ENCODE peak calls at places on chromosome 22, in eight cellular contexts. T is brain microvascular endothelial cell, S is fibroblast of lung, K is fibroblast of mammary gland, V is choroid plexus epithelial cell, J is lower lobe of right lung, G is cardiac muscle cell, Q is uterus. W is an unnamed sample.

GRCh38 chr22:35835267-35835997 is 117.8 kb downstream of the APOL5 start:
- DNase-seq in V (peak; percentile 59), G (no peak), T (no peak), K (peak; percentile 79), S (no peak), J (no peak), Q (no peak), W (no peak)

GRCh38 chr22:23180893-23181762 is 819 bp downstream of the BCR start:
- DNase-seq in K (no peak), Q (no peak), S (no peak), T (no peak), G (no peak), V (no peak), J (peak; percentile 68), W (no peak)

GRCh38 chr22:45726081-45726480 is 54.4 kb downstream of the ATXN10 start:
- DNase-seq in T (no peak), S (no peak), J (no peak), G (no peak), K (no peak), V (no peak), Q (no peak), W (no peak)

GRCh38 chr22:24189249-24190158 is 8.2 kb downstream of the SUSD2 start:
- DNase-seq in J (peak; percentile 92), K (peak; percentile 67), V (peak; percentile 72), G (peak; percentile 81), T (peak; percentile 37), Q (peak; percentile 75), S (peak; percentile 60), W (peak; percentile 82)

GRCh38 chr22:41687901-41688364 is 734 bp downstream of the SNU13 start:
- DNase-seq in G (peak; percentile 36), T (no peak), V (peak; percentile 40), Q (no peak), K (peak; percentile 21), S (peak; percentile 24), J (peak; percentile 55), W (no peak)

GRCh38 chr22:49601614-49602321 is 225.9 kb downstream of the BRD1 start:
- DNase-seq in S (no peak), V (no peak), T (no peak), Q (no peak), J (peak; percentile 38), K (no peak), G (no peak), W (no peak)

GRCh38 chr22:46936378-46936916 is 174.0 kb downstream of the TBC1D22A start:
- DNase-seq in S (peak; percentile 14), Q (no peak), K (no peak), J (no peak), V (no peak), T (no peak), G (no peak), W (no peak)

GRCh38 chr22:32735516-32735915 is 66.0 kb upstream of the TIMP3 start:
- DNase-seq in V (no peak), S (no peak), G (no peak), K (no peak), Q (no peak), T (no peak), J (no peak), W (no peak)

GRCh38 chr22:21780259-21780658 is 44.7 kb upstream of the YPEL1 start:
- DNase-seq in S (no peak), Q (no peak), K (no peak), G (no peak), J (no peak), T (no peak), V (no peak), W (no peak)

DNA sequence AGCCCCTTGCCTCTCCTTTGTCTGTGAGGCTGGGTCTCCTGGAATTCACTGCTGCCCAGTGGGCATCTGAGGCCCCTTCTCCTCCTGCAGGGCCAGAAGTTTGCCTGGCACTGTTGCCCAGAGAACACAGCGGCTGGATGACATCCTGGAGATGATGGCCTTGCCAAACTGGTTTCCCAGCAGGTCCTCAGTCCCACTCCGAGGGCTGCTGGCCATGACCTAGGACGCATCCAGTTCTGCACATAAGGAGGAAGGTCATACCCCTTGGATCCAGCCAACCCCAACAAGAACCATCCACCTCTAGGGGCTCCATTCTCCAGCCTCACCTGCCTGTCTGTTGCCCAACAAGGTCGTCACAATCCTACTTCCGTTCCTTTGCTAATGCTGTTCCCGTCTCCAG is 3.4 kb upstream of the SMTN start:
- DNase-seq in Q (no peak), S (no peak), K (no peak), J (no peak), V (no peak), G (no peak), T (no peak), W (no peak)
- H3K4me3 ChIP-seq in Q (no peak overlapping the region), S (no peak overlapping the region), K (no peak overlapping the region), J (no peak overlapping the region), V (no peak overlapping the region), G (no peak overlapping the region), T (no peak overlapping the region), W (no peak overlapping the region)

GRCh38 chr22:37426532-37427127 is 649 bp downstream of the ELFN2 start:
- DNase-seq in G (no peak), S (no peak), K (no peak), Q (no peak), J (no peak), T (no peak), V (peak; percentile 18), W (no peak)

GRCh38 chr22:37425800-37426531 is 1.3 kb downstream of the ELFN2 start:
- DNase-seq in V (peak; percentile 48), S (peak; percentile 31), G (no peak), K (no peak), J (no peak), Q (no peak), T (no peak), W (no peak)

GRCh38 chr22:37428649-37429586 is 1.6 kb upstream of the ELFN2 start:
- DNase-seq in V (peak; percentile 59), J (no peak), T (no peak), G (peak; percentile 62), Q (no peak), K (peak; percentile 56), S (peak; percentile 53), W (no peak)

GRCh38 chr22:37427711-37428635 is 694 bp upstream of the ELFN2 start:
- DNase-seq in G (no peak), S (no peak), J (no peak), K (no peak), V (no peak), Q (no peak), T (no peak), W (no peak)

GRCh38 chr22:37427128-37427710 is at the start of gene ELFN2:
- DNase-seq in G (peak; percentile 54), K (no peak), V (no peak), T (no peak), Q (no peak), S (peak; percentile 12), J (no peak), W (no peak)
- H3K4me3 ChIP-seq in G (peak within 1 kb of the TSS; percentile 62), K (peak within 1 kb of the TSS; percentile 48), V (peak within 1 kb of the TSS; percentile 61), T (peak within 1 kb of the TSS; percentile 58), Q (no peak within 1 kb of the TSS), S (no peak within 1 kb of the TSS), J (peak within 1 kb of the TSS; percentile 50), W (peak within 1 kb of the TSS; percentile 46)

GRCh38 chr22:39906207-39906606 is 5.3 kb downstream of the GRAP2 start:
- DNase-seq in K (no peak), T (no peak), S (no peak), Q (no peak), J (no peak), V (no peak), G (no peak), W (no peak)

GRCh38 chr22:39907605-39908097 is 6.8 kb downstream of the GRAP2 start:
- DNase-seq in S (no peak), G (no peak), V (no peak), T (no peak), Q (no peak), K (no peak), J (no peak), W (no peak)

GRCh38 chr22:39908121-39908520 is 7.2 kb downstream of the GRAP2 start:
- DNase-seq in J (no peak), K (no peak), S (no peak), G (no peak), Q (no peak), V (no peak), T (no peak), W (no peak)

GRCh38 chr22:39905686-39906085 is 4.8 kb downstream of the GRAP2 start:
- DNase-seq in J (no peak), V (no peak), Q (no peak), G (no peak), S (no peak), K (no peak), T (no peak), W (no peak)

DNA sequence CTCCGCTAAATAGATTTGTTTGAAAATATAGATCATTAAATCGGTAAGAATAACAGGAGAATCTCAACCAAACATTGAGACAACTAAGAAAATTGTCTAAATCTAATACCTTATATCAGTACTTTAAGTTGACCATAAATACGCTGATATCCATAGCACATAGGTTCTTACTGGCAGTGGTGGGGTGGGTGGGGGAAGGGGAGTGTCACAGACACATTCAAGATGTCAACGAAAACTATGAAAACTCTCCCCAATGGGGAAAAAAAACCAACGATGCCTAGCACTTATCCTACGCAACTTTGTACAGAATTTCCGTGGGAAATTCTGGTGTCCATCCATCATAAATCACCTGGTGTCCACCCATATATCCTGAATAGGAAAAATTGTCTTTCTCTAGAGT is 6.2 kb downstream of the GRAP2 start:
- DNase-seq in S (no peak), K (no peak), J (no peak), G (no peak), V (no peak), Q (no peak), T (no peak), W (no peak)
- H3K4me3 ChIP-seq in S (no peak overlapping the region), K (no peak overlapping the region), J (peak overlapping the region; percentile 0), G (no peak overlapping the region), V (no peak overlapping the region), Q (no peak overlapping the region), T (no peak overlapping the region), W (no peak overlapping the region)

DNA sequence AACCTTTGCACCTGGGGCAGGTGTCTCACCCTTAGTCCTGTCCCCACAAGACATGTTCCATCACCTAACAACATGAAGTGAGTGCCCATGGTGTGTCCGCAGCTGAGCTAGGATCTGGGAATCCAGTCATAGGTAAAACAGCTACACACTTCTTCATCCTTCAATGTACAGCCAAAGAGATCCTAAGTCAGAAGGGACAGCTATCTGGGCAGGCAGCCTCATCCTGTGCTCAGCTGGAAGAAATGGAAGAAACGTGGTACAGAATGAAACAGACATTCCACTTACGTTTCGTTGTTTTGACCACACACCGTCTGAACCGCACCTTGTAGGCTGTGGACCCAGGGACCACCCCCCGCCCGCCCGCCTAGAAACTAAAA is 30.8 kb downstream of the PDGFB start:
- DNase-seq in G (no peak), Q (peak; percentile 7), K (no peak), S (no peak), J (peak; percentile 6), V (no peak), T (no peak), W (peak; percentile 29)
- H3K4me3 ChIP-seq in G (no peak overlapping the region), Q (no peak overlapping the region), K (no peak overlapping the region), S (no peak overlapping the region), J (no peak overlapping the region), V (no peak overlapping the region), T (no peak overlapping the region), W (peak overlapping the region; percentile 20)